ENCODE peak calls at places on chromosomes 2 and 18, in seven cellular contexts. G, M, A, F, R, O and K are unnamed samples.

GRCh38 chr18:79507076-79507545 is 111.4 kb downstream of the NFATC1 start:
- DNase-seq in G (no peak), M (no peak), A (no peak), F (peak), R (no peak), O (peak), K (no peak)

GRCh38 chr2:98460573-98461560 is 16.2 kb downstream of the INPP4A start:
- DNase-seq in G (no peak), M (no peak), A (no peak), F (no peak), R (no peak), O (no peak), K (no peak)

GRCh38 chr2:27765621-27766286 is 5.8 kb upstream of the MRPL33 start:
- DNase-seq in G (no peak), M (no peak), A (no peak), F (no peak), R (peak), O (peak), K (no peak)

GRCh38 chr2:120539937-120540718 is 194.2 kb downstream of the INHBB start:
- DNase-seq in G (no peak), M (peak), A (peak), F (peak), R (peak), O (peak), K (no peak)

GRCh38 chr2:216636570-216637450 is 3.6 kb downstream of the IGFBP2 start:
- DNase-seq in G (peak), M (peak), A (peak), F (peak), R (peak), O (peak), K (no peak)

GRCh38 chr2:44121899-44122298 is 46.8 kb upstream of the PPM1B start:
- DNase-seq in G (no peak), M (no peak), A (no peak), F (no peak), R (no peak), O (no peak), K (no peak)

GRCh38 chr2:168118733-168119518 is 128.5 kb downstream of the STK39 start:
- DNase-seq in G (peak), M (peak), A (peak), F (peak), R (peak), O (peak), K (no peak)

GRCh38 chr2:233448220-233448559 is 93.9 kb downstream of the DGKD start:
- DNase-seq in G (no peak), M (no peak), A (no peak), F (no peak), R (no peak), O (no peak), K (no peak)

GRCh38 chr18:54626779-54627178 is 35.7 kb downstream of the DYNAP start:
- DNase-seq in G (no peak), M (no peak), A (no peak), F (no peak), R (no peak), O (no peak), K (no peak)

GRCh38 chr2:121664086-121664485 is 14.8 kb upstream of the CLASP1 start:
- DNase-seq in G (no peak), M (no peak), A (no peak), F (no peak), R (peak), O (no peak), K (no peak)

GRCh38 chr18:48826806-48827205 is 124.0 kb downstream of the SMAD7 start:
- DNase-seq in G (no peak), M (no peak), A (no peak), F (no peak), R (no peak), O (no peak), K (no peak)

GRCh38 chr2:232761301-232761907 is 15.0 kb downstream of the KCNJ13 start:
- DNase-seq in G (no peak), M (peak), A (peak), F (peak), R (peak), O (peak), K (no peak)

GRCh38 chr2:181585732-181586131 is 71.2 kb downstream of the CERKL start:
- DNase-seq in G (no peak), M (no peak), A (no peak), F (no peak), R (no peak), O (no peak), K (no peak)

DNA sequence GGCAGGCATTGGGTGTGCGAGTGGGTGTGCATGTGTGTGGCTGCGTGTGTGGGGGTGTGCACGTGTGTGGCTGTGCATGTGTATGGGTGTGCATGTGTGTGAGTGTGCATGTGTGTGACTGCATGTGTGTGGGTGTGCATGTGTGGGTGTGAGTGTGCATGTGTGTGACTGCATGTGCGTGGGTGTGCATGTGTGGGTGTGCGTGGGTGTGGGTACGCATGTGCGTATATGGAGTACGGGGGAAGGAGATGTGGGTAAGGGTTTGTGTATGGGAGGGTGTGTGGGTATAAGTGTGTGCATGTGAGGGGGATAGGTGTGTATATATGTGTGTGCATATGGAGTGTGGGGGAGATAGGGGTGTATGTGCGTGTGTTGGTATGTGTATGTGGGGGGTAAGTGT is 136.4 kb downstream of the FAM210A start:
- DNase-seq in G (no peak), M (no peak), A (no peak), F (no peak), R (no peak), O (no peak), K (no peak)
- H2AFZ ChIP-seq in G (no peak), M (no peak), A (no peak), F (no peak), R (no peak), O (no peak), K (no peak)

DNA sequence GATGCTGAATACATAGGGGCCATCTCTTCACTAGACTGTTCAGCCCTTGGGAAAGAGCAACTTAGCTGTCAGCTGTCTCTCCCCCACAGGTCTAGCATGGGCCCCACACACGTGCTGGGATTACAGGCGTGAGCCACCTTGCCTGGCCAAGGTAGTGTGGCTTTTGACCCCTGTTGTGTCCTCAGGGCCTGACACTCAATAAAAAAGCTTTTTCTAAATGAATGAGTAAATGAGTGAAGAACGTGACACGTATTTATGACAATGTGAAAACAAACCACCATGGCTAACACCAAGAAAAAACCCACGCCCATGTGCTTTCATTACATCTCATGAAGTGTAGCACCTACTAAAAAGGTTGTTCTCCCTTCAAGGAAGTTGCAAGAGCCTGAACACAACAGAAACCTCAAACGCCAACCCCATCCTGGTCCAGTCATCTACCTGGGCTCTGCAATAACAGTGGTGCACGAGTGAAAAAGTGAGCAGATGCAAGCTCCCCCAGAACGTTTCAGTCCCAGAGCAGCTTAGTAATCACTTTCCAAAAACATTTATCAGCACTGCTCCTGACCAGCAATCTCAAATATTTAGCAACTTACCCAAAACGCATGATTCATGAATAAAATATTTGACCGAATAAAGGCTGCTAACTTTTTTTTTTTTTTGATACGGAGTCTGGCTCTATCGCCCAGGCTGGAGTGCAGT is 3.4 kb downstream of the WDFY1 start:
- DNase-seq in G (no peak), M (peak), A (peak), F (no peak), R (peak), O (peak), K (no peak)
- H2AFZ ChIP-seq in G (no peak), M (no peak), A (no peak), F (no peak), R (no peak), O (no peak), K (no peak)

GRCh38 chr2:24382363-24383021 is 22.2 kb upstream of the ITSN2 start:
- DNase-seq in G (peak), M (peak), A (peak), F (peak), R (peak), O (peak), K (no peak)
- H2AFZ ChIP-seq in G (no peak), M (no peak), A (no peak), F (peak), R (no peak), O (no peak), K (no peak)

GRCh38 chr2:210493528-210493927 is 17.0 kb upstream of the LANCL1 start:
- DNase-seq in G (no peak), M (no peak), A (no peak), F (no peak), R (no peak), O (no peak), K (no peak)
- H2AFZ ChIP-seq in G (no peak), M (no peak), A (no peak), F (no peak), R (no peak), O (no peak), K (no peak)

GRCh38 chr2:65939687-65940086 is 495.2 kb upstream of the MEIS1 start:
- DNase-seq in G (no peak), M (no peak), A (no peak), F (no peak), R (no peak), O (no peak), K (no peak)
- H2AFZ ChIP-seq in G (no peak), M (no peak), A (no peak), F (no peak), R (no peak), O (no peak), K (no peak)

GRCh38 chr2:177271981-177272666 is 7.6 kb upstream of the NFE2L2 start:
- DNase-seq in G (no peak), M (no peak), A (no peak), F (no peak), R (no peak), O (no peak), K (no peak)
- H2AFZ ChIP-seq in G (no peak), M (no peak), A (no peak), F (no peak), R (no peak), O (no peak), K (no peak)

DNA sequence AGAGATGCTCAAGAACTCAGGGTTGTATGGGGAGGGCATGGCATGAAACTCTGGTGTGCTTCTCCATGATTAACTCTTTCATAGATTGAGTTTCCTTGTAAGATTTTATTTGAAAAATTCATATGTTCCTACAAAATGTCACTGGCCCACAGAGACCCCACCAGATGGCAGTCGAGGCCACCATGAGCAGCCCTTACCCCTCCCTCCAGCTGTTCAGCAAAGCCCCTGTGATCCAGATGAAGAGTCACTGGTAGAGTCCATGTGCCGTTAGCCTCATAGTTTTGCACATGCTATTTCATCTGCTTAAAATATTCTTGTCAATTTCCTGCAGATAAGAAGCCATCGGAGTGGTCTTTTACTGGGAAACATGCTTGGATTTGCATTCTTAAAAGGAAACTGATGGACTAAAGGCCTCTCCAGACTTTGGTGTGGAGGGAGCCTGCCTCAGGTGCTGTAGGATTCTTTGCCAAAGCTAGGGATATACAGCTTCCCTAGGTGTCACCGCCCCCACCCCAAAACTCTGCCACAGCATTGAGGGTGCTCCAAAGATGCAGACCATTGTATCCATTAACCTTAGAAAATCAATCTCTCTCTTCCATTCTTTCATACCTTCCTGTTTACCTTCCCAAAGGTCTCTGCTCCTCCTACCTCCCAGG is 18.8 kb downstream of the ZNF385B start:
- DNase-seq in G (no peak), M (peak), A (no peak), F (peak), R (no peak), O (no peak), K (no peak)
- H2AFZ ChIP-seq in G (no peak), M (no peak), A (no peak), F (no peak), R (no peak), O (no peak), K (no peak)

DNA sequence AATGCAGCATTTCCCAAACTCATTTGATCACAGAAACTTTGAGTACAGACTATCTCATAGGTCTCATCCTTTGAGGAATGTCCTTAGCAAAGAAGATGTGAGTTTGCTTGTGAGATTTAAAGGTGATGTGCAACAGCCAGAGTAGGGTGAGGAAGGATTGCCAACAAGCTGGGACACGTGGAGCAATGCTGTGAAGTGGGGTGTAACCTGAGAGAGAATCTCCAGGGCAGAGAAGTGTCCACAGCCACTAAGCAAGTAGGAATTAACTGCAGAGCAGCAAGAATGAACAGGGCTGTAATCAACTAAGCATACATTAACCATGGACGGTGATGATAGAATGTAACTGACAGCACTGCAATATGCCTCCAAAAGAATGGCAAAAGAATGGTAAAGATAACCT is 469.9 kb upstream of the NRP2 start:
- DNase-seq in G (no peak), M (no peak), A (no peak), F (no peak), R (peak), O (no peak), K (no peak)
- H2AFZ ChIP-seq in G (no peak), M (no peak), A (no peak), F (no peak), R (no peak), O (no peak), K (no peak)

DNA sequence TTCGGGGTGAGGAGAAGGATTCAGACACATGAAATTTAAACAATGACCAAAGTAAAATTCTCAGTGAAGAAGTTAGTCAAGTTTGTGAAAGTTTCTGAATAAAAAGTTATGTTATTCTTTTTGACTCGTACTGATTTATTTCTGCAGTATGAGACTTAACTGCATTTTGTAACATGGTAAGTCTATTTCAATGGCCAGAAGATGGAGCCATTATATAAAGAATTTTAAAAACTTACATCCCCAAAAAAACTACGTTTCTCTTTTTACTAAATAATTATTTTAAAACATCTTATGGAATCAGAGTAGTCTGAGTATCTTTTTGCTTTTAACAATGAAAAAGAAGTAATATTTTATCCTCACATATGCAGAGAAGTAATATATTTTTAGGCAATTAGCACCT is 51.4 kb upstream of the SCN1A start:
- DNase-seq in G (no peak), M (peak), A (peak), F (no peak), R (no peak), O (no peak), K (no peak)
- H2AFZ ChIP-seq in G (no peak), M (no peak), A (no peak), F (no peak), R (no peak), O (no peak), K (no peak)